ENCODE peak calls at places on chromosomes 11 and 22, in five cellular contexts. Y, I, C, F and H are unnamed samples.

GRCh38 chr11:104222464-104222863 is 58.5 kb upstream of the PDGFD start:
- DNase-seq in Y (no peak), I (no peak), C (no peak), F (no peak), H (no peak)

GRCh38 chr11:86288776-86289507 is 13.1 kb upstream of the HIKESHI start:
- DNase-seq in Y (no peak), I (no peak), C (no peak), F (no peak), H (peak; percentile 65)

GRCh38 chr11:78200553-78200952 is 11.8 kb downstream of the USP35 start:
- DNase-seq in Y (no peak), I (no peak), C (no peak), F (no peak), H (no peak)

GRCh38 chr11:108551653-108552462 is 41.7 kb downstream of the EXPH5 start:
- DNase-seq in Y (no peak), I (no peak), C (no peak), F (no peak), H (no peak)

GRCh38 chr11:76238551-76238950 is 32.2 kb upstream of the WNT11 start:
- DNase-seq in Y (peak; percentile 66), I (no peak), C (no peak), F (no peak), H (no peak)

GRCh38 chr11:121153472-121153871 is 52.4 kb downstream of the TECTA start:
- DNase-seq in Y (no peak), I (no peak), C (no peak), F (no peak), H (no peak)

GRCh38 chr22:31199187-31199586 is 12.9 kb upstream of the LIMK2 start:
- DNase-seq in Y (no peak), I (no peak), C (no peak), F (no peak), H (no peak)

GRCh38 chr11:121722431-121723256 is 269.9 kb upstream of the SORL1-AS1 start:
- DNase-seq in Y (peak; percentile 72), I (peak; percentile 40), C (peak; percentile 39), F (no peak), H (peak; percentile 95)

GRCh38 chr22:29578462-29578861 is 2.5 kb downstream of the NIPSNAP1 start:
- DNase-seq in Y (no peak), I (no peak), C (no peak), F (no peak), H (no peak)

GRCh38 chr11:23564370-23564769 is 704.1 kb upstream of the CCDC179 start:
- DNase-seq in Y (no peak), I (no peak), C (no peak), F (no peak), H (no peak)

GRCh38 chr22:39494471-39495120 is 7.5 kb upstream of the MIEF1 start:
- DNase-seq in Y (no peak), I (no peak), C (no peak), F (no peak), H (no peak)

GRCh38 chr11:73198677-73199076 is 19.4 kb upstream of the P2RY2 start:
- DNase-seq in Y (no peak), I (no peak), C (no peak), F (no peak), H (no peak)

GRCh38 chr11:6812391-6813005 is 13.0 kb upstream of the OR6A2 start:
- DNase-seq in Y (peak; percentile 17), I (no peak), C (peak; percentile 29), F (peak; percentile 12), H (peak; percentile 36)

GRCh38 chr11:92276773-92277172 is 52.2 kb downstream of the FAT3 start:
- DNase-seq in Y (no peak), I (no peak), C (no peak), F (no peak), H (no peak)

GRCh38 chr22:42648368-42649260 is 578 bp downstream of the CYB5R3 start:
- DNase-seq in Y (peak; percentile 53), I (peak; percentile 79), C (peak; percentile 92), F (no peak), H (peak; percentile 44)

GRCh38 chr22:47623740-47624103 is 861.3 kb downstream of the TBC1D22A start:
- DNase-seq in Y (no peak), I (peak; percentile 23), C (peak; percentile 11), F (no peak), H (no peak)

GRCh38 chr11:68375337-68375736 is 62.9 kb downstream of the LRP5 start:
- DNase-seq in Y (no peak), I (no peak), C (no peak), F (no peak), H (no peak)

GRCh38 chr11:68374531-68374930 is 62.1 kb downstream of the LRP5 start:
- DNase-seq in Y (peak; percentile 77), I (no peak), C (no peak), F (no peak), H (no peak)

GRCh38 chr11:68379216-68379615 is 66.8 kb downstream of the LRP5 start:
- DNase-seq in Y (no peak), I (no peak), C (no peak), F (no peak), H (no peak)

GRCh38 chr11:68373810-68374501 is 61.6 kb downstream of the LRP5 start:
- DNase-seq in Y (peak; percentile 96), I (peak; percentile 61), C (peak; percentile 65), F (no peak), H (peak; percentile 53)

DNA sequence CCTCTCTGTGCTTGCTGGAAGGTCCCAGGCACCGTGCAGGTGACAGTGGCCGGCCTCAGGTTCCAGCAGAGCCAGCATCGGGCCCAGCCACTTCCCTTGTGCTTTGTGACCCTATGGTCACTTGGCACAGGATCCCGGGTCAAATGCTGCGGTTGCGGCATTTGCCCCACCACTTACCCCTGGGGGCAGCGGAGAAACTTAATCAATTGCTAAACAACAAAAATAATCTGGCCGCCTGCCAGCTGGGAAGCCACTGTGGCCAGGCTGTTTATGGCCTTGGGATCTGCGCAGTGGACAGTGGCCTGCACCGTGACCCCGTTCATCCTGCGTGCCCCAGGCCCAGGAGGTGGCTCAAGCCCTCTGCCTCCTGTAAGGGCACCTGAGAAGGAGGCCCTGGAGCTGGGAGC is 65.0 kb downstream of the LRP5 start:
- DNase-seq in Y (no peak), I (no peak), C (no peak), F (no peak), H (no peak)
- H3K27ac ChIP-seq in Y (no peak overlapping the region), I (no peak overlapping the region), C (no peak overlapping the region), F (no peak overlapping the region), H (no peak overlapping the region)

DNA sequence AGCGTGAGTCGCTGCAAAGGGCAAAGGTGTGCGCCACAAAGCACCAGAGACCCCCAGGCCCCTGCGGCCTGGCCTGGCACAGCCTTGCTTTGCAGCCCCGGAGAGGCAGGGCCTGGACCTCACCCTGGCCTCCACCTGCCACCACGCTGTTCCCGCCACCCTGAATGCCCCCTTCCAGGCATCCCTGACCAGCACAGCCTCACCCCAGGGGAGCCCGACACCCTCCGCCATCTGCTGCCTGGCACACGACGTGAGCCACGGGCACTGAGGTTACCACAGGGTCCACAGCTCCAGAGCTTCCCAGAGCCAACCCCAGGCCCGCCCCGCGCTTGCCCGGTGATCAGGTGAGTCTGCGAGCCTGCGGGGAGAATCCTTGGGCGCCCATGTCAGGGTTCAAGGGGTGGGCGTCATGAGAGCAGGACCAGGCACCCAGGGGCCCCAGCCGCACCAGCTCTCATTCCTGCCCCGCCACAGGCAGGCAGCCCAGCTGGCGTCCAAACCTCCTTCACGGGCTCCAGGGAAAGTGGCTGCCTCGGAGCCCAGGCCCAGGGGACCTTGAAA is 171.3 kb downstream of the BRD1 start:
- DNase-seq in Y (no peak), I (no peak), C (no peak), F (no peak), H (no peak)
- H3K27ac ChIP-seq in Y (no peak overlapping the region), I (no peak overlapping the region), C (no peak overlapping the region), F (peak overlapping the region; percentile 51), H (no peak overlapping the region)

GRCh38 chr11:48207881-48208280 is 8.7 kb upstream of the OR4B1 start:
- DNase-seq in Y (no peak), I (no peak), C (no peak), F (no peak), H (no peak)

DNA sequence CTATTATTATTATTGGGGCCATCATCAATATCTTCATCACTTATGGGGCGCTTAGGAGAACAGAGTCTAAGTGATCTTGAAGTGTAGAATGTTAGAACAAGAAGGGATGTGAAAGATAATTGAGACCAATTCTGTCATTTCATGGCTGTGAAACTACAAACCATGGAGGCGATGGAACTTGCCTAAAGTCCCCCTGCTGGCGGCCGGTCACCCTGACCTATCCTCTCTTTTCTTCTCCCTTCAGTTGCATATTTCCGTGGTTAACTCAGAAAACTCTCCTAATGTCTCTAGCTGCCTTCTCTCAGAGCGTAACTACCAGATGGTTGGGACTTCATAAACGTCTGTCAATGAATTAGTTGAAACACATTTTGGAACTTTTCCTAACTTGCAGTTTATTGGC is 6.6 kb upstream of the OR4B1 start:
- DNase-seq in Y (no peak), I (no peak), C (no peak), F (no peak), H (no peak)
- H3K27ac ChIP-seq in Y (no peak overlapping the region), I (no peak overlapping the region), C (no peak overlapping the region), F (no peak overlapping the region), H (no peak overlapping the region)

DNA sequence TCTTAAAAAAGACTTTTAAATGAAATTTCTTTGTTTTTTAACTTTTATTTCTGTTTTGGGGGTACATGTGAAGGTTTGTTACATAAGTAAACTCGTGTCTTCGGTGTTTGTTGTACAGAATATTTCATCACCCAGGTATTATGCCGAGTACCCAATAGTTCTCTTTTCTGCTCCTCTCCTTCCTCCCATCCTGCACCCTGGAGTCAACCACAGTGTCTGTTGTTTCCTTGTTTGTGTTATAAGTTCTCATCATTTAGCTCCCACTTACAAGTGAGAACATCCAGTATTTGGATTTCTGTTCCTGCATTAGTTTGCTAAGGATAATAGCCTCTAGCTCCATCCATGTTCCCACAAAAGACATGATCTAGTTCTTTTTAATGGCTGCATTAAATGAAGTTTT is 1.6 kb upstream of the GSTP1 start:
- DNase-seq in Y (no peak), I (no peak), C (no peak), F (no peak), H (no peak)
- H3K27ac ChIP-seq in Y (no peak overlapping the region), I (no peak overlapping the region), C (no peak overlapping the region), F (no peak overlapping the region), H (no peak overlapping the region)